ENCODE peak calls at places on chromosome 22, in ten cellular contexts. V, S, U, G, X, I, E, L, Z and H are unnamed samples.

GRCh38 chr22:41327124-41327523 is 25.8 kb downstream of the ZC3H7B start:
- DNase-seq in V (no peak), S (no peak), U (no peak), G (no peak), X (peak; percentile 59), I (no peak), E (no peak), L (no peak), Z (no peak), H (peak; percentile 95)

GRCh38 chr22:45563362-45564040 is 60.8 kb downstream of the FBLN1 start:
- DNase-seq in V (no peak), S (no peak), U (no peak), G (no peak), X (no peak), I (no peak), E (no peak), L (no peak), Z (no peak), H (no peak)

GRCh38 chr22:43996170-43996980 is 27.7 kb upstream of the PARVB start:
- DNase-seq in V (no peak), S (no peak), U (no peak), G (no peak), X (no peak), I (peak; percentile 82), E (no peak), L (peak; percentile 66), Z (no peak), H (peak; percentile 55)

GRCh38 chr22:28909375-28909774 is 26.0 kb downstream of the ZNRF3 start:
- DNase-seq in V (no peak), S (no peak), U (no peak), G (no peak), X (no peak), I (no peak), E (no peak), L (peak; percentile 59), Z (no peak), H (no peak)

GRCh38 chr22:31876156-31877035 is 67.9 kb upstream of the YWHAH start:
- DNase-seq in V (no peak), S (no peak), U (no peak), G (no peak), X (no peak), I (no peak), E (peak; percentile 71), L (no peak), Z (no peak), H (no peak)

GRCh38 chr22:37231406-37232139 is 12.5 kb downstream of the RAC2 start:
- DNase-seq in V (no peak), S (no peak), U (no peak), G (no peak), X (no peak), I (no peak), E (no peak), L (no peak), Z (no peak), H (peak; percentile 34)

GRCh38 chr22:21951931-21952465 is 650 bp downstream of the PPM1F start:
- DNase-seq in V (no peak), S (no peak), U (no peak), G (no peak), X (no peak), I (peak; percentile 35), E (peak; percentile 44), L (no peak), Z (no peak), H (peak; percentile 73)

GRCh38 chr22:49325531-49326395 is 501.9 kb downstream of the BRD1 start:
- DNase-seq in V (no peak), S (no peak), U (no peak), G (no peak), X (no peak), I (no peak), E (no peak), L (no peak), Z (no peak), H (no peak)

GRCh38 chr22:45240137-45240809 is 421 bp downstream of the KIAA0930 start:
- DNase-seq in V (no peak), S (peak; percentile 13), U (no peak), G (no peak), X (no peak), I (no peak), E (peak; percentile 27), L (peak; percentile 19), Z (no peak), H (peak; percentile 36)

GRCh38 chr22:35540600-35541253 is at the start of gene RASD2:
- DNase-seq in V (no peak), S (peak; percentile 8), U (peak; percentile 33), G (peak; percentile 35), X (no peak), I (peak; percentile 45), E (peak; percentile 40), L (peak; percentile 16), Z (peak; percentile 57), H (peak; percentile 70)

GRCh38 chr22:27754247-27754887 is 47.2 kb downstream of the MN1 start:
- DNase-seq in V (no peak), S (peak; percentile 63), U (peak; percentile 18), G (no peak), X (no peak), I (no peak), E (peak; percentile 92), L (no peak), Z (no peak), H (no peak)

GRCh38 chr22:48492371-48493320 is 1335.0 kb downstream of the BRD1 start:
- DNase-seq in V (peak; percentile 60), S (peak; percentile 36), U (no peak), G (peak; percentile 72), X (peak; percentile 75), I (peak; percentile 71), E (peak; percentile 31), L (peak; percentile 5), Z (peak; percentile 41), H (peak; percentile 55)

GRCh38 chr22:31150615-31151014 is 9.4 kb upstream of the RNF185 start:
- DNase-seq in V (no peak), S (no peak), U (no peak), G (no peak), X (no peak), I (no peak), E (no peak), L (no peak), Z (no peak), H (no peak)

GRCh38 chr22:44351685-44352377 is 39.1 kb upstream of the SHISAL1 start:
- DNase-seq in V (peak; percentile 83), S (peak; percentile 76), U (no peak), G (peak; percentile 89), X (no peak), I (no peak), E (peak; percentile 92), L (peak; percentile 9), Z (peak; percentile 63), H (no peak)